ENCODE peak calls at places on chromosome 22, in six cellular contexts. C is GM12878, R is HCT116, F is DND-41, D is astrocyte, H is PC-3. G is an unnamed sample.

GRCh38 chr22:27122561-27122960 is 465.2 kb downstream of the MIAT start:
- DNase-seq in R (no peak), C (no peak), D (no peak), F (no peak), H (no peak), G (no peak)

GRCh38 chr22:25564979-25565677 is 653 bp downstream of the GRK3 start:
- DNase-seq in C (no peak), R (no peak), H (no peak), D (no peak), F (peak; percentile 32), G (no peak)

GRCh38 chr22:41197046-41197807 is 7.9 kb upstream of the L3MBTL2 start:
- DNase-seq in C (no peak), F (peak; percentile 86), D (peak; percentile 16), H (peak; percentile 59), R (no peak), G (no peak)

GRCh38 chr22:19407649-19408606 is 23.6 kb downstream of the HIRA start:
- DNase-seq in H (no peak), F (no peak), R (no peak), C (no peak), D (no peak), G (no peak)

GRCh38 chr22:17842386-17842785 is 68.1 kb upstream of the BID start:
- DNase-seq in D (no peak), C (no peak), R (no peak), H (no peak), F (peak; percentile 24), G (no peak)

GRCh38 chr22:28105396-28105795 is 186.3 kb upstream of the PITPNB start:
- DNase-seq in D (no peak), H (no peak), F (peak; percentile 79), C (no peak), R (no peak), G (no peak)

GRCh38 chr22:17972385-17973181 is 51.8 kb downstream of the MICAL3 start:
- DNase-seq in D (peak; percentile 82), C (no peak), R (no peak), H (peak; percentile 61), F (no peak), G (no peak)

GRCh38 chr22:38940985-38941384 is 16.4 kb upstream of the APOBEC3A start:
- DNase-seq in C (no peak), R (no peak), F (no peak), D (peak; percentile 12), H (peak; percentile 29), G (no peak)

GRCh38 chr22:39117585-39118191 is 20.6 kb downstream of the APOBEC3H start:
- DNase-seq in C (peak; percentile 81), H (peak; percentile 61), F (peak; percentile 47), D (no peak), R (peak; percentile 53), G (peak; percentile 22)

GRCh38 chr22:29757096-29757495 is 9.7 kb downstream of the ZMAT5 start:
- DNase-seq in F (no peak), H (no peak), D (no peak), R (no peak), C (no peak), G (no peak)

GRCh38 chr22:39731881-39732555 is 161.5 kb downstream of the CACNA1I start:
- DNase-seq in H (no peak), C (no peak), R (no peak), D (no peak), F (no peak), G (no peak)

GRCh38 chr22:27380826-27381225 is 420.7 kb downstream of the MN1 start:
- DNase-seq in H (no peak), D (no peak), R (no peak), C (no peak), F (no peak), G (peak; percentile 18)

GRCh38 chr22:41535244-41535643 is 9.0 kb downstream of the POLR3H start:
- DNase-seq in R (no peak), D (no peak), H (peak; percentile 37), F (no peak), C (no peak), G (no peak)

GRCh38 chr22:29078036-29078868 is 5.4 kb downstream of the KREMEN1 start:
- DNase-seq in R (no peak), C (no peak), D (no peak), F (peak; percentile 69), H (no peak), G (no peak)

GRCh38 chr22:40123387-40123786 is 54.3 kb upstream of the TNRC6B start:
- DNase-seq in R (no peak), C (no peak), D (no peak), F (no peak), H (no peak), G (no peak)

GRCh38 chr22:18057568-18058209 is 20.1 kb upstream of the PEX26 start:
- DNase-seq in R (peak; percentile 61), D (peak; percentile 100), F (no peak), H (peak; percentile 96), C (peak; percentile 68), G (no peak)

GRCh38 chr22:30036656-30037055 is 43.6 kb upstream of the HORMAD2 start:
- DNase-seq in D (no peak), R (peak; percentile 16), H (peak; percentile 52), F (no peak), C (no peak), G (no peak)

GRCh38 chr22:26416670-26417270 is 12.3 kb upstream of the ASPHD2 start:
- DNase-seq in H (peak; percentile 77), R (no peak), C (no peak), F (no peak), D (peak; percentile 84), G (no peak)

GRCh38 chr22:28984482-28985158 is 77.0 kb downstream of the C22orf31 start:
- DNase-seq in R (no peak), C (no peak), H (no peak), D (no peak), F (no peak), G (no peak)

GRCh38 chr22:39677967-39678366 is 107.4 kb downstream of the CACNA1I start:
- DNase-seq in F (no peak), R (no peak), C (no peak), D (no peak), H (no peak), G (no peak)

GRCh38 chr22:25148149-25148691 is 51.4 kb upstream of the CRYBB3 start:
- DNase-seq in F (no peak), H (no peak), R (no peak), C (no peak), D (no peak), G (no peak)

DNA sequence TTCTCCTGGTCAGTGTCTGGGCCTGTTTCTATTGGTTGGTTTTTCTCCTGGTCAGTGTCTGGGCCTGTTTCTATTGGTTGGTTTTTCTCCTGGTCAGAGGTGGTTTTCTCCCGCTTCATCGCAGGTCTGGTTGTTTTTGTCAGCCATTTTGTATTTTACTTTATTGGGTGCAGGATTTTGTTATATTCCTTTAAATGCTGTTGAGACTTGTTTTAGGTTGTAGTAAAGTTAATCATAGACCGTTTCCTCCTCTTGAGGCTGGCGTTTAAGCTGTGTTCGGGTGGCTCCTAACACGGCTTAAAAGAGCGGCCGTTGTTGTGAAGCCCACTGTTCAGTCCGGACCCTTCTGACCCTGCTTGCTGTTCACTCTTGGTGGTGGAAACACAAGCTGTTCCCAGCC is 26.2 kb downstream of the ZBED4 start:
- DNase-seq in R (no peak), H (no peak), C (no peak), D (no peak), F (no peak), G (no peak)
- H3K27ac ChIP-seq in R (no peak overlapping the region), H (no peak overlapping the region), C (peak overlapping the region; percentile 63), D (no peak overlapping the region), F (no peak overlapping the region), G (no peak overlapping the region)

DNA sequence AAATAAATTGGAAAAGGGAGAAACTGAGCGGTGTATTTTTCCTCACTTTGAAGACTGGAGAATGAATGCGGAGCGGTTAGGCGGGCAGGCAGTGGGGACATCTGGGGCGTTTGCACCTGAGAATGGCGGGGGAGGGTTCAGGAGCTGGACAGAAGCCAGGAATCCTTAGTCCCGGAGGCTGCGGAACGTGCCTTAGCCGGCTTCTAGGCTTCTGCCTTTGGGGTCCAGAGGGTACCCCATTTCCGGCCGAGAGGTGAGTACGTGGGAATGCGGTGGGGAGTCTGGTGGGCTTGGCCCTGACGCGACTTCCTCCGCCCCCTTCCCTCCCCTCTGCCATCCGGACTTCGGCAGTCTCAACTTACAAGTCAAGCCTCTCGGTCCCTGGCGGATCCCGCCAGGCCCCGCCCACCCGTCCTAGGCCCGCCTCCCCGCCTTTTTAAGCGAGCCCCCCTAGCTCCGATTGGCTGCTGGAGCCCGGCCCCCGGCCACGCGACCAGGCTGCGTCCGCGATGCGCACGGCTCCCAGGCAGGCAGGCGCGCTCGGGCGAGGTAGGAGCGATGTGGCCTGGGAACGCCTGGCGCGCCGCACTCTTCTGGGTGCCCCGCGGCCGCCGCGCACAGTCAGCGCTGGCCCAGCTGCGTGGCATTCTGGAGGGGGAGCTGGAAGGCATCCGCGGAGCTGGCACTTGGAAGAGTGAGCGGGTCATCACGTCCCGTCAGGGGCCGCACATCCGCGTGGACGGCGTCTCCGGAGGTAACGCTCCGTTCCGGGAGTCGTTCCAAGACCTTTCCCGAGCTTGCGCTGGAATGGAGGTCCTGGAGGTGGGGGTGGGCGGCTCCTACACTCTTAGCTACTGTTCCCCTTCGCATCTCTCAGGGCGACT is at the start of gene GCAT:
- DNase-seq in H (peak; percentile 91), R (peak; percentile 95), C (peak; percentile 58), F (peak; percentile 98), D (peak; percentile 89), G (no peak)
- TF ChIP-seq EZH2 in H (no peak), R (no peak), C (no peak), F (no peak), D (no peak), G (no peak)

GRCh38 chr22:45246060-45246985 is 5.6 kb upstream of the KIAA0930 start:
- DNase-seq in H (peak; percentile 85), R (peak; percentile 92), F (no peak), C (no peak), D (peak; percentile 98), G (no peak)
- H3K9ac ChIP-seq in H (peak overlapping the region; percentile 83), R (peak overlapping the region; percentile 61), F (no peak overlapping the region), C (peak overlapping the region; percentile 54), D (peak overlapping the region; percentile 79), G (no peak overlapping the region)

GRCh38 chr22:49044776-49045175 is 782.9 kb downstream of the BRD1 start:
- DNase-seq in C (no peak), D (no peak), R (no peak), F (no peak), H (no peak), G (no peak)

GRCh38 chr22:49046546-49047305 is 780.9 kb downstream of the BRD1 start:
- DNase-seq in H (no peak), R (peak; percentile 46), D (no peak), C (no peak), F (peak; percentile 54), G (no peak)

GRCh38 chr22:49047461-49047860 is 780.2 kb downstream of the BRD1 start:
- DNase-seq in D (peak; percentile 1), R (no peak), F (no peak), H (peak; percentile 1), C (no peak), G (no peak)

GRCh38 chr22:49045276-49045675 is 782.4 kb downstream of the BRD1 start:
- DNase-seq in F (no peak), H (no peak), R (no peak), D (no peak), C (no peak), G (no peak)

GRCh38 chr22:49046000-49046545 is 781.6 kb downstream of the BRD1 start:
- DNase-seq in D (no peak), R (no peak), F (no peak), H (no peak), C (no peak), G (no peak)
- H3K27ac ChIP-seq in D (no peak overlapping the region), R (no peak overlapping the region), F (no peak overlapping the region), H (no peak overlapping the region), C (no peak overlapping the region), G (no peak overlapping the region)

GRCh38 chr22:49983148-49984042 is 22.8 kb downstream of the PIM3 start:
- DNase-seq in H (no peak), F (no peak), D (no peak), R (no peak), C (no peak), G (no peak)
- TF ChIP-seq EZH2 in H (no peak), F (no peak), D (no peak), R (no peak), C (no peak), G (no peak)

GRCh38 chr22:37520754-37521153 is 1.5 kb upstream of the CARD10 start:
- DNase-seq in R (no peak), D (no peak), C (no peak), F (no peak), H (no peak), G (no peak)
- H3K9ac ChIP-seq in R (no peak overlapping the region), D (no peak overlapping the region), C (no peak overlapping the region), F (no peak overlapping the region), H (no peak overlapping the region), G (no peak overlapping the region)